ENCODE peak calls at places on chromosomes 4 and X, in ten cellular contexts. D, W, X, T, L, U, Q, Z, N and F are unnamed samples.

GRCh38 chrX:138287200-138287865 is 424.2 kb downstream of the FGF13 start:
- DNase-seq in D (no peak), W (no peak), X (no peak), T (no peak), L (no peak), U (no peak), Q (no peak), Z (no peak), N (no peak), F (no peak)

GRCh38 chr4:182018691-182019090 is 224.5 kb upstream of the TENM3 start:
- DNase-seq in D (no peak), W (no peak), X (no peak), T (no peak), L (no peak), U (no peak), Q (no peak), Z (no peak), N (no peak), F (no peak)

GRCh38 chr4:158008551-158009218 is 164.1 kb downstream of the GASK1B start:
- DNase-seq in D (peak; percentile 84), W (peak; percentile 63), X (peak; percentile 57), T (peak; percentile 44), L (no peak), U (no peak), Q (peak; percentile 88), Z (no peak), N (no peak), F (peak; percentile 42)

GRCh38 chr4:48108309-48109073 is 25.6 kb downstream of the TXK start:
- DNase-seq in D (no peak), W (no peak), X (no peak), T (no peak), L (no peak), U (no peak), Q (no peak), Z (no peak), N (no peak), F (no peak)

GRCh38 chr4:135050086-135050717 is 848.6 kb upstream of the PABPC4L start:
- DNase-seq in D (no peak), W (no peak), X (no peak), T (no peak), L (no peak), U (no peak), Q (no peak), Z (no peak), N (no peak), F (no peak)

GRCh38 chr4:138555584-138555983 is 313.4 kb upstream of the SLC7A11 start:
- DNase-seq in D (no peak), W (no peak), X (no peak), T (peak; percentile 25), L (no peak), U (no peak), Q (no peak), Z (no peak), N (peak; percentile 34), F (no peak)

GRCh38 chr4:81690871-81691270 is 219.2 kb upstream of the RASGEF1B start:
- DNase-seq in D (no peak), W (no peak), X (no peak), T (no peak), L (no peak), U (no peak), Q (no peak), Z (no peak), N (no peak), F (no peak)

GRCh38 chr4:53937918-53938317 is 126.5 kb downstream of the CHIC2 start:
- DNase-seq in D (peak; percentile 89), W (peak; percentile 95), X (peak; percentile 81), T (no peak), L (no peak), U (no peak), Q (peak; percentile 40), Z (no peak), N (no peak), F (no peak)

GRCh38 chr4:14269824-14270223 is 642.3 kb upstream of the BOD1L1 start:
- DNase-seq in D (no peak), W (no peak), X (no peak), T (no peak), L (no peak), U (peak; percentile 37), Q (no peak), Z (no peak), N (no peak), F (no peak)

GRCh38 chr4:48015678-48016077 is 803 bp downstream of the CNGA1 start:
- DNase-seq in D (no peak), W (no peak), X (no peak), T (peak; percentile 11), L (no peak), U (no peak), Q (no peak), Z (no peak), N (no peak), F (no peak)

GRCh38 chr4:140924761-140925392 is 168.7 kb upstream of the TBC1D9 start:
- DNase-seq in D (no peak), W (no peak), X (no peak), T (no peak), L (no peak), U (no peak), Q (no peak), Z (no peak), N (no peak), F (no peak)

GRCh38 chr4:86496094-86497060 is 97.7 kb upstream of the PTPN13 start:
- DNase-seq in D (peak; percentile 77), W (peak; percentile 57), X (peak; percentile 38), T (peak; percentile 87), L (no peak), U (peak; percentile 35), Q (peak; percentile 45), Z (no peak), N (peak; percentile 23), F (peak; percentile 43)

GRCh38 chr4:41301137-41301536 is 44.4 kb downstream of the UCHL1 start:
- DNase-seq in D (no peak), W (no peak), X (no peak), T (no peak), L (no peak), U (no peak), Q (no peak), Z (no peak), N (no peak), F (no peak)

GRCh38 chr4:42843694-42844093 is 48.8 kb upstream of the GRXCR1 start:
- DNase-seq in D (no peak), W (no peak), X (no peak), T (no peak), L (no peak), U (no peak), Q (no peak), Z (no peak), N (no peak), F (no peak)
- TF ChIP-seq CTCF in D (no peak), W (no peak), X (no peak), T (no peak), L (no peak), U (no peak), Q (no peak), Z (no peak), N (no peak), F (no peak)

DNA sequence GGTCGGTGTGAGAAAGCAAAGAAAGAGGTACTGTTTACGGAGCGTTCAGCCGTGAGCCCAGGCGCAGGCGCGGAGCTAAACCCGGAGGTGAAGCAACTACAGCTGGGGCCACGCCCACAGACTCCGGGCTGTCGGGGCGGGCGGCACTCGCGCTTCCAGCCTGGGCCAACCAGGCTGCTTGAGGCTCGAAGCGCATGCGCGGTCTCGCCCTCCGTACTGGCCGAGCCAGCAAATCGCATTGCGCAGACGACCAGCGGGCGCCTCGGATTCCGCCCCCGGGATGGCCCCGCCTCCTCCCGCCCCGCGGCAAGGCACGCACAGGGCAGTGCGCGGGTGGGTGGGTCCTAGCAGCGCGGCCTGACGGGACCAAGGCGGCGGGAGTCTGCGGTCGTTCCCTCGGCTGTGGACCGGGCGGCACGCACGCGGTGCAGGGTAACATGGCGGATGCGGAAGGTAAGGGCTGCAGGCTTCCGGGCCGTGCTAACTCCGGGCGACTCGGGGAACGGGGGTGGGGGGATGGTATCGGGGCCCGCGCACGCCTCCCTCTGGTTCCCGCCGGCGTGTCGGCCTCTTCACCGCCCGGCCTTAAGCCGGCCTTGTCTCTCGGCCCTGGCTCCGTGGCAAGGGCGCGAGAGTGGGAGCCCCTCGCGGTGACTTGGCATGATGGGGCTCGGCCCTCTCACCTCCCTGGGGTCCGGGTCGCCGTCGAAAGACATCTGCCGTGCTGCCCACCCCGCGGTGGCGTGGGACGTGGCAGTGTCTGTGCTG is at the start of gene DKC1:
- DNase-seq in D (peak; percentile 94), W (peak; percentile 94), X (peak; percentile 84), T (peak; percentile 96), L (peak; percentile 98), U (peak; percentile 90), Q (peak; percentile 95), Z (peak; percentile 92), N (peak; percentile 99), F (peak; percentile 87)
- TF ChIP-seq CTCF in D (no peak), W (peak; percentile 7), X (no peak), T (no peak), L (no peak), U (no peak), Q (peak; percentile 9), Z (no peak), N (peak; percentile 24), F (peak; percentile 25)

DNA sequence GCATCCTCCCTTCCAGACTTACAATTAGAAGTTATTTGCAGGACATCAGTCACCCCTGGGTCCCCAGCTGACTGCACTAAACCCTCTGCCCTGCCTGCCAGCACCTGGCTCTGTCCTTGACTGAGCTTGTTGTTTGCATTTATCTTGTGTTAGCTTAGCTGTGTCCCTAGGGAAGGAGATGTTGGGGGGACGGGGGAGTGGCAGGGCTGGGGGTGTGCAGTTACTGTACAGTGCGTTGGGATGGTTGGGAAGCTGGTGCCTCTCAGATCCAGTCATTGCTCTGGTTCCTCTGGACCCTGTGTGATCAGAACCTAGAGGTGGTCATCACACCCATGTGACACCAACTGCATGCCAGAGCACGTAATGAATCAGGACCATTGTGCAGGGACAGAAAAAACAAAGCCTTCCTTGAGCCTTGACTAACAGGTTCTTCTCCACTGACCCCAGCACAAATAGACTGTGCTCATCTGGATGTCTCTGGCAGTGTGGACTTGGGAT is 32.7 kb upstream of the PROM1 start:
- DNase-seq in D (no peak), W (no peak), X (no peak), T (no peak), L (no peak), U (no peak), Q (no peak), Z (no peak), N (no peak), F (no peak)
- TF ChIP-seq CTCF in D (no peak), W (no peak), X (no peak), T (no peak), L (no peak), U (no peak), Q (no peak), Z (no peak), N (no peak), F (no peak)

GRCh38 chr4:84167579-84167978 is 331.5 kb downstream of the NKX6-1 start:
- DNase-seq in D (no peak), W (no peak), X (no peak), T (no peak), L (no peak), U (no peak), Q (no peak), Z (no peak), N (peak; percentile 80), F (no peak)
- TF ChIP-seq CTCF in D (no peak), W (no peak), X (peak; percentile 17), T (peak; percentile 14), L (no peak), U (no peak), Q (no peak), Z (no peak), N (peak; percentile 71), F (peak; percentile 25)

GRCh38 chr4:178577933-178578332 is 1135.7 kb upstream of the AGA start:
- DNase-seq in D (no peak), W (no peak), X (no peak), T (peak; percentile 24), L (no peak), U (no peak), Q (no peak), Z (no peak), N (peak; percentile 18), F (no peak)
- TF ChIP-seq CTCF in D (no peak), W (no peak), X (no peak), T (peak; percentile 33), L (no peak), U (no peak), Q (no peak), Z (no peak), N (peak; percentile 37), F (no peak)